ENCODE peak calls at places on chromosome 5, in four cellular contexts. O is GM12878, U is SK-N-SH, A is HepG2. Q is an unnamed sample.

GRCh38 chr5:82861705-82862104 is 215.5 kb downstream of the TMEM167A start:
- DNase-seq in O (no peak), U (no peak), A (no peak), Q (no peak)

GRCh38 chr5:28850320-28850921 is 1812.0 kb upstream of the CDH9 start:
- DNase-seq in O (no peak), U (no peak), A (no peak), Q (no peak)

GRCh38 chr5:108144332-108144731 is 237.6 kb downstream of the FBXL17 start:
- DNase-seq in O (no peak), U (no peak), A (no peak), Q (no peak)

GRCh38 chr5:77418601-77419591 is 73.2 kb downstream of the WDR41 start:
- DNase-seq in O (no peak), U (no peak), A (no peak), Q (no peak)

GRCh38 chr5:132747693-132748440 is 641 bp downstream of the CCNI2 start:
- DNase-seq in O (no peak), U (peak), A (no peak), Q (peak)

GRCh38 chr5:41738695-41739354 is 131.4 kb downstream of the OXCT1 start:
- DNase-seq in O (no peak), U (no peak), A (no peak), Q (no peak)

GRCh38 chr5:134555223-134555790 is 29.8 kb downstream of the JADE2 start:
- DNase-seq in O (no peak), U (no peak), A (no peak), Q (no peak)

GRCh38 chr5:27465140-27465539 is 426.8 kb upstream of the CDH9 start:
- DNase-seq in O (no peak), U (no peak), A (no peak), Q (no peak)

GRCh38 chr5:135667204-135667603 is 88.4 kb upstream of the CXCL14 start:
- DNase-seq in O (no peak), U (no peak), A (no peak), Q (no peak)

GRCh38 chr5:80707645-80708044 is 52.9 kb upstream of the DHFR start:
- DNase-seq in O (no peak), U (no peak), A (no peak), Q (no peak)

GRCh38 chr5:37875051-37875787 is 35.4 kb upstream of the GDNF start:
- DNase-seq in O (no peak), U (no peak), A (no peak), Q (no peak)

GRCh38 chr5:127014573-127014972 is 15.8 kb downstream of the MARCHF3 start:
- DNase-seq in O (no peak), U (no peak), A (no peak), Q (no peak)

GRCh38 chr5:31738199-31738598 is 99.3 kb downstream of the PDZD2 start:
- DNase-seq in O (no peak), U (no peak), A (no peak), Q (no peak)

GRCh38 chr5:1380011-1380817 is 35.3 kb upstream of the CLPTM1L start:
- DNase-seq in O (no peak), U (peak), A (peak), Q (peak)

GRCh38 chr5:154824070-154824469 is 26.3 kb downstream of the FAXDC2 start:
- DNase-seq in O (no peak), U (no peak), A (peak), Q (no peak)

GRCh38 chr5:171157775-171158174 is 151.3 kb upstream of the TLX3 start:
- DNase-seq in O (no peak), U (peak), A (no peak), Q (no peak)

GRCh38 chr5:140794594-140795258 is at the start of gene PCDHA2:
- DNase-seq in O (no peak), U (no peak), A (no peak), Q (no peak)

GRCh38 chr5:143471666-143472411 is 68.4 kb upstream of the NR3C1 start:
- DNase-seq in O (no peak), U (no peak), A (no peak), Q (no peak)

GRCh38 chr5:37789991-37790390 is 49.9 kb downstream of the GDNF start:
- DNase-seq in O (no peak), U (no peak), A (no peak), Q (no peak)

GRCh38 chr5:134449167-134449566 is 37.5 kb upstream of the CDKN2AIPNL start:
- DNase-seq in O (no peak), U (no peak), A (no peak), Q (no peak)

GRCh38 chr5:167916706-167917105 is 374.7 kb upstream of the WWC1 start:
- DNase-seq in O (no peak), U (no peak), A (no peak), Q (no peak)

GRCh38 chr5:111146053-111146452 is 53.9 kb downstream of the WDR36 start:
- DNase-seq in O (no peak), U (no peak), A (no peak), Q (no peak)

GRCh38 chr5:87069311-87069710 is 198.4 kb upstream of the RASA1 start:
- DNase-seq in O (no peak), U (no peak), A (no peak), Q (no peak)

GRCh38 chr5:135271533-135272310 is 127.3 kb downstream of the MACROH2A1 start:
- DNase-seq in O (no peak), U (peak), A (peak), Q (no peak)

GRCh38 chr5:53123702-53124101 is 14.1 kb upstream of the MOCS2 start:
- DNase-seq in O (no peak), U (no peak), A (no peak), Q (no peak)

GRCh38 chr5:77893225-77893860 is 117.2 kb upstream of the TBCA start:
- DNase-seq in O (no peak), U (no peak), A (peak), Q (no peak)

GRCh38 chr5:17267099-17267498 is 49.7 kb downstream of the BASP1 start:
- DNase-seq in O (no peak), U (no peak), A (no peak), Q (no peak)

GRCh38 chr5:151047814-151048425 is 27.5 kb downstream of the GPX3 start:
- DNase-seq in O (no peak), U (peak), A (peak), Q (no peak)

GRCh38 chr5:90356612-90357011 is 52.9 kb downstream of the CETN3 start:
- DNase-seq in O (no peak), U (peak), A (no peak), Q (no peak)

GRCh38 chr5:133483406-133484090 is 128.8 kb downstream of the FSTL4 start:
- DNase-seq in O (no peak), U (no peak), A (no peak), Q (no peak)

DNA sequence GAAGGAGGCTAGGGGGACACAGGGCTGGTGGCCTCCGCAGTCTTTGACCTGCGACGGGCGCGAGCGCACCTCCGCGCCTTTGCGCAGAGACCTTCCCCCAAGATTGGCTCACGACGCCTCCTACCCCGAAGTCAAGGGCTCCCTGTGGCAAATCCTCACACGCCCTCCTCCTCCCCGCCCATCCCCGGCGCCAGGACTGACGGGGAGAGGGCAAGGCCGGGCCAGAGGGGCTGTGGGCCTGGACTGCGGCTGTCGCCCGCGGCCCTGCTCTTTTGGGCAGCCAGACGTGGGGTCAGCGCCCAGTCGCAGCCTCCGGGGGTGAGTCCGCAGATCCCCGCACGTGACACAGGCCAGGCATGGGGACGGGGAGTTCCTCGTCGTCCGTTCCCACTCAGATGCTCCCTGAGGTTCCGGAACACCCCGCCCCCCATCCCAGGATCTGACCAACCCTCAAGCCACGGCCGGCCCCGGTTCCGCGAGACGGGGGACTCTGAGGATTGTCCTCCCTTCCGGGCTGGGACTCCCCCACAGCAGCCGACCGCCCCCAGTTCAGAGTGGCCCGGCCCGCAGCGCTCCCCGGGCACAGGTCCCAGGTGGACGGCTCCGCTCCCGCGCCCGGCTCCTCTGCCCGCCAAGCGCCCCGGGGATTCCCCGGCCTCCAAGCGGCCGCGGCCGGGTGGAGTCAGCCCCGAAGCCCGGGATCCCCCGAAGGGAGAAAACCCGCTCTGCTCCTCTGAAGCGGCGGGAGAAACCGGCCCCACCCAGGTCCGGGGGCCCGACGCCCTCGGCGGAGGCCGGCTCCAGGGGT is 534 bp upstream of the ANKRD33B start:
- DNase-seq in O (no peak), U (peak), A (no peak), Q (no peak)
- TF ChIP-seq TCF12 in O (peak), U (no peak), A (no peak), Q (no peak)

GRCh38 chr5:4907636-4908035 is 232.5 kb upstream of the ADAMTS16 start:
- DNase-seq in O (no peak), U (no peak), A (no peak), Q (no peak)

GRCh38 chr5:4906821-4907220 is 233.3 kb upstream of the ADAMTS16 start:
- DNase-seq in O (no peak), U (no peak), A (no peak), Q (no peak)

GRCh38 chr5:4909086-4909485 is 231.0 kb upstream of the ADAMTS16 start:
- DNase-seq in O (no peak), U (no peak), A (no peak), Q (no peak)

GRCh38 chr5:4901890-4902289 is 238.2 kb upstream of the ADAMTS16 start:
- DNase-seq in O (no peak), U (no peak), A (no peak), Q (no peak)

GRCh38 chr5:4905674-4906528 is 234.2 kb upstream of the ADAMTS16 start:
- DNase-seq in O (no peak), U (peak), A (peak), Q (peak)
- TF ChIP-seq TCF12 in O (no peak), U (no peak), A (no peak), Q (no peak)

GRCh38 chr5:42991477-42992034 is 48.6 kb downstream of the ANXA2R start:
- DNase-seq in O (no peak), U (no peak), A (no peak), Q (no peak)
- TF ChIP-seq TCF12 in O (no peak), U (no peak), A (no peak), Q (no peak)

DNA sequence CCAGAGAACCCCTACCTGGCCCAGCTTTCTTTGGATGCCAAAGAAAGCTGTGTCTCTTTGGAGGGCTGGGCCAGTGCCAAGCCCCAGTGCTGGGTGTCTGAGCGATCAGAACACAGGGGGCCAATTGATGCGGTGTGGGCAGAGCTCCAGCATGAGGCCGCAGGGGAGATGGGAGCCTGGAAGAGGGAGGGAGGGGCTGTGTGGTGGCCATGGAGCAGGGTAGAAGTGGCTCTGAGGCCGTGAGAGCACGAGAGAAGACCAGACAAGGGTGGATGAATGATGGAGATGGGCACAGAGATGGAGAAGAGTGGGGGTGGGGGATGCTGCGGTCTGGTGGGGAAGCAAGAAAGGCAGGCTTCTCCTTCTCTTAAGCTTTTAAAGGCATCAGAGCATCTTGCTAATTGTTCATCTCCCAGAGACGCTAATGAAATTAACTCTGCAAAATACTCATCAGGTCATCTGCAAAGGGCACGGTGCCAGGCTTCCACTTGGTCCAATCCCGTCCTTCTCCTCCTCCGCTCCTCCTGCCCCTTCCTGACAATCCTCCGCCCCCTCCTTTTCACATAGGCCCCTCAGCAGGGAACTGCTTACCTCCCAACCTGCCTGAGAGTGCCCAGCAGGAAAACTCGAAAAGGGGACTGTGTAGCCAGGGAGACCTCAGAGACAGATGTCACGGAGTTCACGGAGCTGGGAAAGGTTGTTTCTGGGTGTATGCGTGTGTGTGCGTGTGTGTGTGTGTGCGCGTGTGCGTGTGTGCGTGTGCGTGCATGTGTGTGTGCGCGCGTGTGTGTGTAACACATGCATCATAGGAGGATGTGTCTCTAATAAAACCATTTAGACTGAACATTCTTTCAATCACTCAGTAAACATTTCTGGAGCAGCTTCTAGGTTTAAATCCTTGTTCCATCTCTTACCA is 7.1 kb upstream of the UNC5A start:
- DNase-seq in O (no peak), U (peak), A (no peak), Q (no peak)
- TF ChIP-seq TCF12 in O (no peak), U (no peak), A (no peak), Q (no peak)